ENCODE peak calls at places on chromosomes 6 and 20, in eight cellular contexts. S is T-helper 1 cell, E is spleen, G is H9, P is mucosa of descending colon, T is DMS 273 treated with DMSO at 0.1 percent for 48 hours, Y is BE2C, V is A549. Z is an unnamed sample.

GRCh38 chr20:32635764-32636163 is 38.0 kb downstream of the C20orf203 start:
- DNase-seq in S (no peak), E (no peak), G (no peak), P (no peak), T (no peak), Y (peak), V (no peak), Z (no peak)

GRCh38 chr6:163661271-163661671 is 246.8 kb downstream of the QKI start:
- DNase-seq in S (peak), E (no peak), G (no peak), P (no peak), T (no peak), Y (no peak), V (no peak), Z (no peak)

GRCh38 chr6:722608-723007 is 29.7 kb upstream of the EXOC2 start:
- DNase-seq in S (no peak), E (no peak), G (no peak), P (no peak), T (no peak), Y (no peak), V (no peak), Z (no peak)

GRCh38 chr6:94300424-94301144 is 881.2 kb upstream of the EPHA7 start:
- DNase-seq in S (no peak), E (no peak), G (no peak), P (no peak), T (no peak), Y (no peak), V (no peak), Z (no peak)

GRCh38 chr6:154567695-154568220 is 57.3 kb upstream of the CNKSR3 start:
- DNase-seq in S (no peak), E (no peak), G (no peak), P (no peak), T (no peak), Y (no peak), V (no peak), Z (no peak)

GRCh38 chr20:61850926-61851900 is 214.5 kb downstream of the TAF4 start:
- DNase-seq in S (no peak), E (peak), G (no peak), P (peak), T (no peak), Y (no peak), V (no peak), Z (no peak)

GRCh38 chr20:43843096-43843964 is 71.3 kb upstream of the TOX2 start:
- DNase-seq in S (no peak), E (no peak), G (no peak), P (no peak), T (no peak), Y (no peak), V (no peak), Z (peak)

GRCh38 chr6:83309344-83309743 is 116.2 kb downstream of the RWDD2A start:
- DNase-seq in S (no peak), E (no peak), G (no peak), P (no peak), T (no peak), Y (no peak), V (no peak), Z (no peak)

GRCh38 chr6:12297363-12298016 is 7.3 kb downstream of the EDN1 start:
- DNase-seq in S (no peak), E (no peak), G (no peak), P (no peak), T (no peak), Y (no peak), V (no peak), Z (no peak)

GRCh38 chr6:82251942-82252341 is 4.4 kb upstream of the IBTK start:
- DNase-seq in S (peak), E (no peak), G (no peak), P (no peak), T (no peak), Y (no peak), V (peak), Z (no peak)

GRCh38 chr6:18503588-18504231 is 116.6 kb downstream of the RNF144B start:
- DNase-seq in S (peak), E (no peak), G (peak), P (no peak), T (peak), Y (peak), V (peak), Z (peak)

GRCh38 chr6:122154912-122155516 is 244.4 kb upstream of the HSF2 start:
- DNase-seq in S (no peak), E (no peak), G (peak), P (no peak), T (no peak), Y (no peak), V (no peak), Z (no peak)

GRCh38 chr20:18496042-18496441 is 983 bp downstream of the RBBP9 start:
- DNase-seq in S (no peak), E (no peak), G (no peak), P (no peak), T (no peak), Y (no peak), V (no peak), Z (no peak)

GRCh38 chr20:19073584-19074198 is 138.8 kb upstream of the SLC24A3 start:
- DNase-seq in S (no peak), E (no peak), G (peak), P (no peak), T (no peak), Y (peak), V (peak), Z (no peak)

GRCh38 chr6:13140972-13141371 is 187.4 kb downstream of the TBC1D7 start:
- DNase-seq in S (no peak), E (no peak), G (no peak), P (no peak), T (no peak), Y (no peak), V (no peak), Z (no peak)